ENCODE peak calls at places on chromosomes 4 and X, in seven cellular contexts. N is GM13976, A is kidney, X is heart left ventricle, O is type B pancreatic cell, V is AG09309, U is Calu3. T is an unnamed sample.
A peak's percentile ranks its signal among the peaks of the same experiment; 100 is the strongest.

GRCh38 chrX:15598031-15598430 is 2.7 kb downstream of the ACE2 start:
- DNase-seq in V (no peak), U (no peak), A (no peak), O (no peak), N (no peak), X (no peak), T (no peak)

GRCh38 chrX:55187281-55187680 is 32.9 kb upstream of the PAGE5 start:
- DNase-seq in A (no peak), U (no peak), X (no peak), O (no peak), V (no peak), N (no peak), T (no peak)

GRCh38 chrX:131626681-131627296 is 82.9 kb downstream of the OR13H1 start:
- DNase-seq in V (no peak), N (no peak), O (no peak), U (no peak), X (no peak), A (no peak), T (no peak)

GRCh38 chrX:133254666-133255065 is 36.5 kb upstream of the TFDP3 start:
- DNase-seq in N (no peak), X (no peak), U (no peak), A (no peak), V (no peak), O (no peak), T (no peak)

GRCh38 chr4:55947912-55948725 is 626 bp upstream of the CEP135 start:
- DNase-seq in X (no peak), N (peak; percentile 55), A (no peak), V (peak; percentile 60), U (peak; percentile 35), O (no peak), T (peak; percentile 87)

GRCh38 chr4:107379054-107379869 is 340.8 kb downstream of the PAPSS1 start:
- DNase-seq in X (no peak), N (no peak), O (no peak), U (no peak), A (no peak), V (peak; percentile 4), T (peak; percentile 10)

GRCh38 chr4:175109933-175110332 is 191.8 kb downstream of the ADAM29 start:
- DNase-seq in X (no peak), A (no peak), V (no peak), O (no peak), U (no peak), N (no peak), T (no peak)

GRCh38 chr4:167359711-167360110 is 125.4 kb upstream of the SPOCK3 start:
- DNase-seq in U (no peak), V (no peak), X (no peak), A (no peak), O (no peak), N (no peak), T (no peak)

GRCh38 chrX:44025611-44026010 is 52.4 kb upstream of the NDP start:
- DNase-seq in N (no peak), U (no peak), V (no peak), O (no peak), A (no peak), X (no peak), T (no peak)

GRCh38 chr4:101933855-101934254 is 143.3 kb downstream of the BANK1 start:
- DNase-seq in N (no peak), O (no peak), U (no peak), X (no peak), A (no peak), V (no peak), T (no peak)

GRCh38 chr4:182206916-182207315 is 36.3 kb upstream of the TENM3 start:
- DNase-seq in N (no peak), X (no peak), O (no peak), U (no peak), V (no peak), A (no peak), T (no peak)

GRCh38 chr4:106355193-106355592 is 13.4 kb downstream of the GIMD1 start:
- DNase-seq in U (no peak), O (no peak), A (no peak), N (no peak), X (peak; percentile 52), V (no peak), T (no peak)

GRCh38 chr4:87896020-87896621 is 63.4 kb downstream of the MEPE start:
- DNase-seq in N (no peak), X (no peak), V (peak; percentile 27), U (peak; percentile 55), O (no peak), A (no peak), T (peak; percentile 39)

GRCh38 chrX:100410083-100410590 is at the start of gene PCDH19:
- DNase-seq in V (no peak), X (peak; percentile 76), O (peak; percentile 88), A (peak; percentile 86), U (peak; percentile 36), N (peak; percentile 30), T (peak; percentile 9)

GRCh38 chr4:11293866-11294265 is 134.8 kb downstream of the HS3ST1 start:
- DNase-seq in N (no peak), X (no peak), V (no peak), A (no peak), O (no peak), U (no peak), T (no peak)

GRCh38 chrX:41386222-41386990 is 52.4 kb downstream of the DDX3X start:
- DNase-seq in A (no peak), N (no peak), V (no peak), O (no peak), U (no peak), X (no peak), T (no peak)

GRCh38 chr4:154626793-154627484 is 14.5 kb upstream of the FGG start:
- DNase-seq in X (peak; percentile 66), A (peak; percentile 88), N (peak; percentile 82), V (no peak), U (peak; percentile 86), O (peak; percentile 77), T (no peak)

GRCh38 chr4:30727409-30727808 is 7.2 kb downstream of the PCDH7 start:
- DNase-seq in V (no peak), N (no peak), A (no peak), X (no peak), O (no peak), U (no peak), T (no peak)

GRCh38 chr4:21885770-21886169 is 62.8 kb downstream of the KCNIP4 start:
- DNase-seq in U (no peak), A (no peak), V (no peak), N (no peak), X (no peak), O (no peak), T (peak; percentile 33)

GRCh38 chrX:134885336-134886016 is 105.3 kb upstream of the SMIM10 start:
- DNase-seq in V (no peak), O (no peak), A (no peak), X (no peak), N (no peak), U (no peak), T (no peak)

GRCh38 chrX:79259073-79259689 is 108.0 kb downstream of the ITM2A start:
- DNase-seq in A (no peak), O (no peak), N (peak; percentile 16), U (no peak), V (no peak), X (no peak), T (no peak)

GRCh38 chr4:23068287-23068686 is 375.6 kb downstream of the GBA3 start:
- DNase-seq in U (no peak), V (no peak), O (no peak), X (no peak), N (no peak), A (no peak), T (no peak)

GRCh38 chrX:25737540-25737939 is 400.6 kb upstream of the MAGEB18 start:
- DNase-seq in V (no peak), X (no peak), A (no peak), O (no peak), U (no peak), N (no peak), T (peak; percentile 16)

GRCh38 chr4:129358571-129358970 is 262.6 kb downstream of the C4orf33 start:
- DNase-seq in A (no peak), U (no peak), X (no peak), O (no peak), V (peak; percentile 18), N (no peak), T (peak; percentile 63)

GRCh38 chr4:61094854-61095598 is 105.1 kb upstream of the ADGRL3 start:
- DNase-seq in N (no peak), X (no peak), U (no peak), V (no peak), O (no peak), A (no peak), T (no peak)

GRCh38 chr4:112532267-112532666 is 16.3 kb upstream of the NEUROG2 start:
- DNase-seq in A (no peak), U (no peak), V (no peak), N (no peak), O (no peak), X (no peak), T (no peak)

GRCh38 chr4:146033149-146033548 is 94.5 kb upstream of the ZNF827 start:
- DNase-seq in N (no peak), O (no peak), A (no peak), X (no peak), V (no peak), U (peak; percentile 78), T (no peak)

GRCh38 chrX:109508915-109509314 is 27.0 kb upstream of the GUCY2F start:
- DNase-seq in X (no peak), U (no peak), V (no peak), A (no peak), O (no peak), N (no peak), T (no peak)
- TF ChIP-seq CTCF in X (no peak), U (no peak), V (no peak), A (no peak), O (peak; percentile 55), N (no peak), T (no peak)

DNA sequence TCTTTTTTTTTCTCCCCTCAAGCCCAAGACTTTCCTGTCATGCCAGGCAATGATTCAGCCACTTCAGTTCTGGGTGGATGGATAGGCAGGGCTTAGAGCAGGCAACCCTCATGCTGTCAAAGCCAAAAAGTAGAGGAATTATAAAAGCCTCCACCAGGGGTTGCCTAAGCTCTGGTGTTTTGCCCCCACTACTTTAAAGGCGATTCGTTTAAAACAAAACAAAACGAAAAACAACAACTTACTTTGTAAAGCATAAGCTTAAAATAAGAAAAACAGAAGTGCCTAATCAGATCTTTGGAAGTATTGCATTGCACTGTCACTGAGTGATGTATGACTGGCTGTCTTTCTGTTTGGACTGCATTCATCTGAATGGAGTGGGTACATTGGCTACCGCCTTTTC is 5.3 kb upstream of the IDS start:
- DNase-seq in O (no peak), A (no peak), U (no peak), X (no peak), V (no peak), N (no peak), T (no peak)
- TF ChIP-seq CTCF in O (peak; percentile 65), A (no peak), U (no peak), X (no peak), V (peak; percentile 22), N (no peak), T (peak; percentile 24)

GRCh38 chr4:176376032-176376614 is 56.4 kb downstream of the SPCS3 start:
- DNase-seq in V (no peak), A (no peak), N (no peak), O (no peak), X (no peak), U (no peak), T (peak; percentile 6)
- TF ChIP-seq CTCF in V (peak; percentile 36), A (peak; percentile 33), N (peak; percentile 38), O (peak; percentile 83), X (peak; percentile 16), U (no peak), T (peak; percentile 57)

GRCh38 chr4:89784686-89785227 is 52.2 kb downstream of the SNCA start:
- DNase-seq in U (no peak), N (no peak), O (no peak), X (no peak), V (no peak), A (no peak), T (no peak)
- TF ChIP-seq CTCF in U (no peak), N (no peak), O (no peak), X (no peak), V (no peak), A (no peak), T (no peak)

T was measured in retinal pigment epithelial cell.